ENCODE peak calls at places on chromosomes 7 and 10, in four cellular contexts. T, F, L and N are unnamed samples.

GRCh38 chr7:35604595-35604994 is 90.3 kb downstream of the HERPUD2 start:
- DNase-seq in T (no peak), F (no peak), L (no peak), N (no peak)

GRCh38 chr7:133389727-133390126 is 136.8 kb downstream of the EXOC4 start:
- DNase-seq in T (no peak), F (no peak), L (no peak), N (no peak)

GRCh38 chr7:98211221-98211675 is at the start of gene BHLHA15:
- DNase-seq in T (peak; percentile 17), F (peak; percentile 52), L (no peak), N (peak; percentile 68)

GRCh38 chr7:87111877-87112276 is 40.4 kb upstream of the DMTF1 start:
- DNase-seq in T (no peak), F (no peak), L (no peak), N (no peak)

GRCh38 chr7:29196191-29196590 is 1.6 kb downstream of the CHN2 start:
- DNase-seq in T (no peak), F (no peak), L (no peak), N (no peak)

GRCh38 chr10:76178561-76179292 is 747.3 kb downstream of the LRMDA start:
- DNase-seq in T (no peak), F (no peak), L (no peak), N (no peak)

GRCh38 chr7:1447551-1448244 is 11.6 kb downstream of the MICALL2 start:
- DNase-seq in T (peak; percentile 28), F (no peak), L (no peak), N (no peak)

GRCh38 chr10:74093530-74094164 is 57.0 kb downstream of the AP3M1 start:
- DNase-seq in T (no peak), F (no peak), L (no peak), N (no peak)

GRCh38 chr10:61296161-61296560 is 157.0 kb downstream of the TMEM26 start:
- DNase-seq in T (no peak), F (no peak), L (no peak), N (no peak)

GRCh38 chr10:89580243-89580642 is 44.8 kb upstream of the SLC16A12 start:
- DNase-seq in T (no peak), F (no peak), L (no peak), N (no peak)

GRCh38 chr7:149126662-149127321 is 668 bp upstream of the ZNF425 start:
- DNase-seq in T (peak; percentile 59), F (peak; percentile 28), L (no peak), N (peak; percentile 37)

GRCh38 chr7:157555308-157555707 is 218.5 kb downstream of the DNAJB6 start:
- DNase-seq in T (no peak), F (peak; percentile 94), L (no peak), N (no peak)

GRCh38 chr7:24576171-24577052 is 3.2 kb downstream of the PALS2 start:
- DNase-seq in T (peak; percentile 81), F (peak; percentile 75), L (peak; percentile 48), N (peak; percentile 83)

GRCh38 chr10:124306922-124307371 is 111.8 kb downstream of the OAT start:
- DNase-seq in T (peak; percentile 14), F (peak; percentile 2), L (no peak), N (no peak)

GRCh38 chr10:88318803-88319202 is 264.3 kb downstream of the RNLS start:
- DNase-seq in T (peak; percentile 2), F (no peak), L (peak; percentile 18), N (peak; percentile 62)

GRCh38 chr10:11150876-11151275 is 133.2 kb downstream of the CELF2 start:
- DNase-seq in T (no peak), F (no peak), L (no peak), N (no peak)

GRCh38 chr10:31770307-31770902 is 158.2 kb downstream of the ARHGAP12 start:
- DNase-seq in T (peak; percentile 34), F (peak; percentile 46), L (no peak), N (peak; percentile 58)

GRCh38 chr10:13649844-13650520 is 63.2 kb downstream of the PRPF18 start:
- DNase-seq in T (no peak), F (no peak), L (no peak), N (no peak)

GRCh38 chr7:12162420-12163113 is 48.5 kb upstream of the TMEM106B start:
- DNase-seq in T (peak; percentile 8), F (peak; percentile 90), L (no peak), N (no peak)
- TF ChIP-seq EZH2phosphoT487 in T (no peak), F (no peak), L (no peak), N (no peak)

DNA sequence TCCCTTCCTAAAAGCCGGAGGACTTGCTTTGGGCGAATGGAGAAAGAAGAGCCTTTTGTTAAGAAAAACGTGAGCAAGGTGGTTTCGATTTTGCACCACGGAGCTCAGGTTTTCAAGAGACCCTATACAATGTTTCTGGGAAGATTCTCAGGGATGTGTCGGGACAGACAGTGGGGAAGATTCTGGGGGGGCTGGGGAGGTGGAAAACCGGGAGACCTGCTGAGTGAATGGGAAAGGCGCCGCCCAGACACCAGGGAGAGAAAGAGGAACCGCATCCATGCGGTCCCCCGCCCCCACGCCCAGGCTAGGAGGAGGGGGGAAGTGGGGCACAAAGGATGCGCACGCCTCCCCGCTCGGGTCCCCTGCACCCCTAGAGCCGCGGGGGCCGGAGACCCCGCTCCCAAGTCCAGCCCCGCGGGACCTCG is 726 bp downstream of the YWHAG start:
- DNase-seq in T (peak; percentile 72), F (peak; percentile 31), L (no peak), N (peak; percentile 74)
- H3K4me3 ChIP-seq in T (peak overlapping the region; percentile 99), F (peak overlapping the region; percentile 95), L (peak overlapping the region; percentile 98), N (peak overlapping the region; percentile 99)

GRCh38 chr7:138979226-138979979 is 1.8 kb downstream of the KIAA1549 start:
- DNase-seq in T (peak; percentile 61), F (peak; percentile 57), L (peak; percentile 10), N (no peak)

GRCh38 chr7:138981332-138982203 is at the start of gene KIAA1549:
- DNase-seq in T (peak; percentile 89), F (peak; percentile 77), L (peak; percentile 12), N (peak; percentile 85)

GRCh38 chr7:138980575-138981285 is 459 bp downstream of the KIAA1549 start:
- DNase-seq in T (peak; percentile 43), F (peak; percentile 17), L (no peak), N (peak; percentile 66)

GRCh38 chr7:138978541-138979184 is 2.5 kb downstream of the KIAA1549 start:
- DNase-seq in T (no peak), F (peak; percentile 11), L (no peak), N (no peak)

GRCh38 chr7:138979988-138980574 is 1.1 kb downstream of the KIAA1549 start:
- DNase-seq in T (peak; percentile 40), F (peak; percentile 34), L (no peak), N (no peak)
- TF ChIP-seq EZH2phosphoT487 in T (no peak), F (no peak), L (no peak), N (no peak)

GRCh38 chr7:143345428-143345900 is 17.0 kb downstream of the FAM131B start:
- DNase-seq in T (peak; percentile 52), F (no peak), L (peak; percentile 73), N (peak; percentile 95)
- H3K4me3 ChIP-seq in T (no peak overlapping the region), F (no peak overlapping the region), L (peak overlapping the region; percentile 51), N (peak overlapping the region; percentile 52)

GRCh38 chr10:58336242-58336641 is 1.4 kb downstream of the UBE2D1 start:
- DNase-seq in T (peak; percentile 30), F (no peak), L (no peak), N (no peak)
- TF ChIP-seq EZH2phosphoT487 in T (no peak), F (no peak), L (no peak), N (no peak)

GRCh38 chr7:151704969-151705743 is 171.8 kb downstream of the PRKAG2 start:
- DNase-seq in T (no peak), F (no peak), L (no peak), N (peak; percentile 66)
- H3K4me3 ChIP-seq in T (no peak overlapping the region), F (no peak overlapping the region), L (peak overlapping the region; percentile 33), N (no peak overlapping the region)

GRCh38 chr10:77971804-77972144 is 45.2 kb upstream of the DLG5 start:
- DNase-seq in T (no peak), F (no peak), L (no peak), N (no peak)
- TF ChIP-seq EZH2phosphoT487 in T (no peak), F (no peak), L (no peak), N (no peak)

DNA sequence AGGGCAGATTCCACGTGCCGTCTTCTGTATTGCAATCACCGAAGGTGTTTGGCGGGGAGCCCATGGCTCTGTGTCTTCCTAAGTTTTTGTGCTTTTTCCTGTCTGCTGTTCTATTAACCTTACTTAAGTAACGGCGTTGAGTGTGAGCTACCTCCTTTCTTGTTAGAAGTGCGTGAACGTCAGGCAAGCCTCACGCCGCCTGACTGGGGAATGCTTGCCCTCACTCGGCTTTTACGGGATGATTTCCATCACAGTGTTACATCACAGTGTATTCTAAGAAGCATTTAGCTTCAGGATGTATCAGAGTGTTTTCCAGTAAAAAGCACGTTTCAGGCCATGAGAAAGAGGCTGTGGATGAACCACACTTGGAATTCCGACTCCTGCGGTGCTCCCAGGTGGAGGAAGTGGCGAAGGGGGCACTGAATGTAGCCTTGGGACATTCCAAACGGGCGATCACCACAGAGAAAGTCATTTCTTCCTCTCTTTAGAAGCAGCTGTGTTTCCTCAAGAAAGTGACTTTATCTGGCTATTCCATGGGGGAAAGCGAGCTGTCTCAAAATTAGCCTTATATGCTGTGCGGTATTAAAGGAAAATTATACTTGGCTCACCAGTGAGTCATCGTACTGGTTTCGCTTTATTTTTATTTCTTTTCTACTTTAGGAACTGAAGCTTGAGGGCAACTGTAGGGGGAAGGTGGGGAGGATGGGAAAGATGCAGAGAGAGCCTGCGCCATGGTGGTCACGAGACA is 290.7 kb downstream of the KLF6 start:
- DNase-seq in T (no peak), F (no peak), L (no peak), N (peak; percentile 18)
- H3K4me3 ChIP-seq in T (no peak overlapping the region), F (no peak overlapping the region), L (no peak overlapping the region), N (no peak overlapping the region)

GRCh38 chr10:48651839-48652238 is 32.8 kb upstream of the WDFY4 start:
- DNase-seq in T (no peak), F (no peak), L (no peak), N (no peak)

GRCh38 chr10:48651293-48651692 is 33.4 kb upstream of the WDFY4 start:
- DNase-seq in T (no peak), F (no peak), L (no peak), N (no peak)

GRCh38 chr10:48652344-48652743 is 32.3 kb upstream of the WDFY4 start:
- DNase-seq in T (no peak), F (no peak), L (no peak), N (no peak)

GRCh38 chr10:48648172-48648942 is 36.3 kb upstream of the WDFY4 start:
- DNase-seq in T (no peak), F (no peak), L (no peak), N (peak; percentile 3)

GRCh38 chr10:48649349-48649944 is 35.2 kb upstream of the WDFY4 start:
- DNase-seq in T (peak; percentile 41), F (no peak), L (no peak), N (no peak)
- TF ChIP-seq EZH2phosphoT487 in T (no peak), F (no peak), L (no peak), N (no peak)

GRCh38 chr7:102119213-102119651 is 167.4 kb upstream of the SH2B2 start:
- DNase-seq in T (no peak), F (no peak), L (no peak), N (no peak)

GRCh38 chr7:102119925-102120324 is 166.7 kb upstream of the SH2B2 start:
- DNase-seq in T (no peak), F (no peak), L (no peak), N (no peak)

GRCh38 chr7:102120666-102121065 is 166.0 kb upstream of the SH2B2 start:
- DNase-seq in T (no peak), F (no peak), L (no peak), N (no peak)

GRCh38 chr7:102125127-102125561 is 161.5 kb upstream of the SH2B2 start:
- DNase-seq in T (peak; percentile 72), F (peak; percentile 91), L (peak; percentile 79), N (peak; percentile 76)

GRCh38 chr7:102122026-102122425 is 164.6 kb upstream of the SH2B2 start:
- DNase-seq in T (peak; percentile 73), F (peak; percentile 46), L (no peak), N (no peak)
- H3K4me3 ChIP-seq in T (peak overlapping the region; percentile 52), F (no peak overlapping the region), L (peak overlapping the region; percentile 4), N (no peak overlapping the region)